ENCODE peak calls at places on chromosomes 7 and 10, in five cellular contexts. One of them, this sample, is unnamed.

GRCh38 chr7:33143996-33144718 is 14.8 kb downstream of the BBS9 start:
- DNase-seq in CD8-positive, alpha-beta T cell: no peak
- DNase-seq in tibial artery: no peak
- DNase-seq in CD8-positive, alpha-beta memory T cell: no peak
- DNase-seq in astrocyte of the spinal cord: peak
- DNase-seq in this sample: no peak

GRCh38 chr10:85849315-85849714 is 517.3 kb downstream of the GRID1 start:
- DNase-seq in CD8-positive, alpha-beta T cell: no peak
- DNase-seq in CD8-positive, alpha-beta memory T cell: no peak
- DNase-seq in tibial artery: no peak
- DNase-seq in astrocyte of the spinal cord: no peak
- DNase-seq in this sample: no peak

GRCh38 chr7:145848691-145849090 is 267.9 kb upstream of the CNTNAP2 start:
- DNase-seq in astrocyte of the spinal cord: no peak
- DNase-seq in CD8-positive, alpha-beta T cell: no peak
- DNase-seq in tibial artery: no peak
- DNase-seq in CD8-positive, alpha-beta memory T cell: no peak
- DNase-seq in this sample: no peak

GRCh38 chr7:134691820-134692705 is 45.4 kb downstream of the BPGM start:
- DNase-seq in tibial artery: no peak
- DNase-seq in CD8-positive, alpha-beta memory T cell: no peak
- DNase-seq in CD8-positive, alpha-beta T cell: no peak
- DNase-seq in astrocyte of the spinal cord: peak
- DNase-seq in this sample: no peak

GRCh38 chr10:102657984-102658724 is 13.9 kb downstream of the TRIM8 start:
- DNase-seq in tibial artery: no peak
- DNase-seq in CD8-positive, alpha-beta T cell: no peak
- DNase-seq in astrocyte of the spinal cord: no peak
- DNase-seq in CD8-positive, alpha-beta memory T cell: no peak
- DNase-seq in this sample: no peak

GRCh38 chr10:7752251-7752650 is 35.5 kb downstream of the KIN start:
- DNase-seq in CD8-positive, alpha-beta T cell: no peak
- DNase-seq in CD8-positive, alpha-beta memory T cell: no peak
- DNase-seq in tibial artery: no peak
- DNase-seq in astrocyte of the spinal cord: no peak
- DNase-seq in this sample: no peak

GRCh38 chr10:59006511-59007306 is 169.7 kb upstream of the PHYHIPL start:
- DNase-seq in astrocyte of the spinal cord: peak
- DNase-seq in CD8-positive, alpha-beta T cell: no peak
- DNase-seq in tibial artery: peak
- DNase-seq in CD8-positive, alpha-beta memory T cell: no peak
- DNase-seq in this sample: no peak

GRCh38 chr7:26034386-26034785 is 117.6 kb upstream of the NFE2L3 start:
- DNase-seq in CD8-positive, alpha-beta T cell: no peak
- DNase-seq in tibial artery: no peak
- DNase-seq in astrocyte of the spinal cord: no peak
- DNase-seq in CD8-positive, alpha-beta memory T cell: no peak
- DNase-seq in this sample: no peak

GRCh38 chr7:107939472-107940145 is 48.6 kb downstream of the DLD start:
- DNase-seq in astrocyte of the spinal cord: peak
- DNase-seq in CD8-positive, alpha-beta T cell: no peak
- DNase-seq in tibial artery: peak
- DNase-seq in CD8-positive, alpha-beta memory T cell: no peak
- DNase-seq in this sample: no peak

GRCh38 chr7:117068511-117069155 is 115.3 kb downstream of the ST7 start:
- DNase-seq in tibial artery: no peak
- DNase-seq in CD8-positive, alpha-beta memory T cell: no peak
- DNase-seq in CD8-positive, alpha-beta T cell: no peak
- DNase-seq in astrocyte of the spinal cord: no peak
- DNase-seq in this sample: no peak

GRCh38 chr10:3486346-3487065 is 298.5 kb downstream of the KLF6 start:
- DNase-seq in CD8-positive, alpha-beta T cell: no peak
- DNase-seq in astrocyte of the spinal cord: peak
- DNase-seq in CD8-positive, alpha-beta memory T cell: no peak
- DNase-seq in tibial artery: no peak
- DNase-seq in this sample: no peak

GRCh38 chr7:22052221-22052639 is 106.5 kb upstream of the CDCA7L start:
- DNase-seq in astrocyte of the spinal cord: no peak
- DNase-seq in CD8-positive, alpha-beta memory T cell: no peak
- DNase-seq in CD8-positive, alpha-beta T cell: no peak
- DNase-seq in tibial artery: no peak
- DNase-seq in this sample: no peak

GRCh38 chr7:143331179-143331825 is 15.4 kb downstream of the CLCN1 start:
- DNase-seq in tibial artery: no peak
- DNase-seq in astrocyte of the spinal cord: peak
- DNase-seq in CD8-positive, alpha-beta T cell: no peak
- DNase-seq in CD8-positive, alpha-beta memory T cell: no peak
- DNase-seq in this sample: no peak

GRCh38 chr7:148142660-148143248 is 447.8 kb upstream of the C7orf33 start:
- DNase-seq in tibial artery: no peak
- DNase-seq in astrocyte of the spinal cord: peak
- DNase-seq in CD8-positive, alpha-beta T cell: no peak
- DNase-seq in CD8-positive, alpha-beta memory T cell: no peak
- DNase-seq in this sample: no peak

GRCh38 chr10:33421789-33422188 is 87.3 kb upstream of the NRP1 start:
- DNase-seq in CD8-positive, alpha-beta memory T cell: no peak
- DNase-seq in CD8-positive, alpha-beta T cell: no peak
- DNase-seq in tibial artery: peak
- DNase-seq in astrocyte of the spinal cord: peak
- DNase-seq in this sample: no peak

GRCh38 chr10:20888620-20889337 is 8.3 kb downstream of the NEBL start:
- DNase-seq in CD8-positive, alpha-beta memory T cell: no peak
- DNase-seq in astrocyte of the spinal cord: no peak
- DNase-seq in CD8-positive, alpha-beta T cell: no peak
- DNase-seq in tibial artery: no peak
- DNase-seq in this sample: no peak

GRCh38 chr7:86939197-86939814 is 120.1 kb downstream of the ELAPOR2 start:
- DNase-seq in tibial artery: peak
- DNase-seq in CD8-positive, alpha-beta memory T cell: no peak
- DNase-seq in astrocyte of the spinal cord: peak
- DNase-seq in CD8-positive, alpha-beta T cell: peak
- DNase-seq in this sample: no peak

GRCh38 chr7:94417921-94418320 is 23.2 kb downstream of the COL1A2 start:
- DNase-seq in tibial artery: no peak
- DNase-seq in CD8-positive, alpha-beta memory T cell: no peak
- DNase-seq in astrocyte of the spinal cord: no peak
- DNase-seq in CD8-positive, alpha-beta T cell: no peak
- DNase-seq in this sample: no peak

GRCh38 chr7:16841681-16842080 is 36.9 kb upstream of the AGR2 start:
- DNase-seq in tibial artery: no peak
- DNase-seq in CD8-positive, alpha-beta T cell: no peak
- DNase-seq in CD8-positive, alpha-beta memory T cell: no peak
- DNase-seq in astrocyte of the spinal cord: peak
- DNase-seq in this sample: no peak

GRCh38 chr7:87628780-87629569 is 777 bp downstream of the RUNDC3B start:
- DNase-seq in CD8-positive, alpha-beta memory T cell: peak
- DNase-seq in astrocyte of the spinal cord: peak
- DNase-seq in CD8-positive, alpha-beta T cell: peak
- DNase-seq in tibial artery: no peak
- DNase-seq in this sample: no peak

GRCh38 chr7:68776326-68776725 is 821.9 kb upstream of the AUTS2 start:
- DNase-seq in astrocyte of the spinal cord: no peak
- DNase-seq in CD8-positive, alpha-beta memory T cell: no peak
- DNase-seq in tibial artery: no peak
- DNase-seq in CD8-positive, alpha-beta T cell: no peak
- DNase-seq in this sample: no peak

GRCh38 chr10:114552050-114552449 is 106.0 kb downstream of the ABLIM1 start:
- DNase-seq in astrocyte of the spinal cord: no peak
- DNase-seq in tibial artery: no peak
- DNase-seq in CD8-positive, alpha-beta T cell: no peak
- DNase-seq in CD8-positive, alpha-beta memory T cell: no peak
- DNase-seq in this sample: no peak

GRCh38 chr10:95560288-95561199 is 627 bp downstream of the SORBS1 start:
- DNase-seq in CD8-positive, alpha-beta T cell: peak
- DNase-seq in tibial artery: peak
- DNase-seq in CD8-positive, alpha-beta memory T cell: peak
- DNase-seq in astrocyte of the spinal cord: peak
- DNase-seq in this sample: no peak

GRCh38 chr7:70736715-70737460 is 395.1 kb upstream of the GALNT17 start:
- DNase-seq in CD8-positive, alpha-beta T cell: no peak
- DNase-seq in tibial artery: no peak
- DNase-seq in CD8-positive, alpha-beta memory T cell: no peak
- DNase-seq in astrocyte of the spinal cord: peak
- DNase-seq in this sample: no peak

GRCh38 chr10:75430000-75430763 is 1.2 kb upstream of the LRMDA start:
- DNase-seq in astrocyte of the spinal cord: no peak
- DNase-seq in CD8-positive, alpha-beta memory T cell: no peak
- DNase-seq in CD8-positive, alpha-beta T cell: no peak
- DNase-seq in tibial artery: peak
- DNase-seq in this sample: no peak

GRCh38 chr7:123557016-123557630 is 495 bp downstream of the NDUFA5 start:
- DNase-seq in tibial artery: no peak
- DNase-seq in CD8-positive, alpha-beta memory T cell: no peak
- DNase-seq in CD8-positive, alpha-beta T cell: no peak
- DNase-seq in astrocyte of the spinal cord: peak
- DNase-seq in this sample: no peak

GRCh38 chr7:73766556-73767229 is 3.4 kb downstream of the CLDN3 start:
- DNase-seq in astrocyte of the spinal cord: no peak
- DNase-seq in tibial artery: no peak
- DNase-seq in CD8-positive, alpha-beta memory T cell: no peak
- DNase-seq in CD8-positive, alpha-beta T cell: no peak
- DNase-seq in this sample: no peak

GRCh38 chr7:73769481-73770001 is 529 bp downstream of the CLDN3 start:
- DNase-seq in CD8-positive, alpha-beta T cell: no peak
- DNase-seq in astrocyte of the spinal cord: no peak
- DNase-seq in CD8-positive, alpha-beta memory T cell: no peak
- DNase-seq in tibial artery: no peak
- DNase-seq in this sample: no peak

GRCh38 chr7:73770860-73771665 is 993 bp upstream of the CLDN3 start:
- DNase-seq in CD8-positive, alpha-beta T cell: no peak
- DNase-seq in CD8-positive, alpha-beta memory T cell: no peak
- DNase-seq in astrocyte of the spinal cord: no peak
- DNase-seq in tibial artery: no peak
- DNase-seq in this sample: no peak

GRCh38 chr7:73770002-73770859 is at the start of gene CLDN3:
- DNase-seq in tibial artery: no peak
- DNase-seq in CD8-positive, alpha-beta T cell: peak
- DNase-seq in CD8-positive, alpha-beta memory T cell: no peak
- DNase-seq in astrocyte of the spinal cord: no peak
- DNase-seq in this sample: no peak

DNA sequence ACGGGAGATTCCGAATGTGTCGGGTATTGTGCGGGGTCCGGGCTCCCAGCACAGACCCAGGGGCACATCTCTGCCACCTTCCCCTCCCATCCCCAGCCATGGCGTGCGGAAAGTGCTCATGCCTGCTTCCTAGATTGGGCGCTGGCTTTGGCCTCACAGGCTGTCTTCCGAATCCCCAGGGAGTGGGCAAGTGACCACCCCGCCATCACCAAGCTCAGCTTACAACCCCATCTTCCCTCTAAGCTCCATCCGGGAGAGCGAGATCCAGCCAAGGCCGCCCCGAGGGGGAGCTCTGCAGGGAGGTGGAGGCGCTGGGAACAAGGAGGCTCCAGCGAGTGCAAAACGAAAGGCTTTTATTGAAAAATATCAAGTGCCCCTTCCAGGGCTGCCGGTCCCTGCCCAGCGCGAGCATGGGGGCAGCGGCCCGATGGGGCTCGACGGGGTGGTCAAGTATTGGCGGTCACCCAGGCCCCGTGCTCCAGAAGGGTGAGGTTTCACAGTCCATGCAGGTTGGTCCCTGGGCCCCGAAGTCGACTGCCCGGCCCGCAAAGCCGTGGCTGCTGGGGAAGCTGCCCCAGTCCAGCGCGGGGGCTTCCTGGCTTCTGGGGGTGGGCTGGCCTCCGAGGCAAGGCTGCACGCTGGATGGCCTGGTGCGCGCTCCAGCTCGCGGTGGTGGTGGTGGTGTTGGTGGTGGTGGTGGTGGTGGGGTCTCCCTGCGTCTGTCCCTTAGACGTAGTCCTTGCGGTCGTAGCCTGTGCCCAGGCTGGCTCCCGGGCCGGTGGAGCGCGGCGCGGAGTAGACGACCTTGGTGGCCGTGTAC is 1.2 kb downstream of the CLDN3 start:
- DNase-seq in tibial artery: no peak
- DNase-seq in astrocyte of the spinal cord: no peak
- DNase-seq in CD8-positive, alpha-beta memory T cell: no peak
- DNase-seq in CD8-positive, alpha-beta T cell: no peak
- DNase-seq in this sample: no peak
- H3K4me3 ChIP-seq in tibial artery: no peak
- H3K4me3 ChIP-seq in astrocyte of the spinal cord: no peak
- H3K4me3 ChIP-seq in CD8-positive, alpha-beta memory T cell: no peak
- H3K4me3 ChIP-seq in CD8-positive, alpha-beta T cell: no peak
- H3K4me3 ChIP-seq in this sample: no peak

GRCh38 chr7:151352512-151352911 is 10.9 kb downstream of the NUB1 start:
- DNase-seq in tibial artery: no peak
- DNase-seq in astrocyte of the spinal cord: no peak
- DNase-seq in CD8-positive, alpha-beta memory T cell: no peak
- DNase-seq in CD8-positive, alpha-beta T cell: no peak
- DNase-seq in this sample: no peak
- H3K4me3 ChIP-seq in tibial artery: no peak
- H3K4me3 ChIP-seq in astrocyte of the spinal cord: no peak
- H3K4me3 ChIP-seq in CD8-positive, alpha-beta memory T cell: no peak
- H3K4me3 ChIP-seq in CD8-positive, alpha-beta T cell: peak
- H3K4me3 ChIP-seq in this sample: no peak

GRCh38 chr7:29139191-29139590 is 7.1 kb downstream of the CPVL start:
- DNase-seq in tibial artery: no peak
- DNase-seq in CD8-positive, alpha-beta memory T cell: no peak
- DNase-seq in astrocyte of the spinal cord: peak
- DNase-seq in CD8-positive, alpha-beta T cell: no peak
- DNase-seq in this sample: no peak

GRCh38 chr7:29141981-29142380 is 4.4 kb downstream of the CPVL start:
- DNase-seq in CD8-positive, alpha-beta T cell: no peak
- DNase-seq in CD8-positive, alpha-beta memory T cell: no peak
- DNase-seq in tibial artery: no peak
- DNase-seq in astrocyte of the spinal cord: no peak
- DNase-seq in this sample: no peak

GRCh38 chr7:29138588-29138987 is 7.7 kb downstream of the CPVL start:
- DNase-seq in CD8-positive, alpha-beta memory T cell: no peak
- DNase-seq in CD8-positive, alpha-beta T cell: no peak
- DNase-seq in astrocyte of the spinal cord: no peak
- DNase-seq in tibial artery: no peak
- DNase-seq in this sample: no peak

GRCh38 chr7:29140873-29141468 is 5.4 kb downstream of the CPVL start:
- DNase-seq in CD8-positive, alpha-beta memory T cell: no peak
- DNase-seq in CD8-positive, alpha-beta T cell: no peak
- DNase-seq in tibial artery: peak
- DNase-seq in astrocyte of the spinal cord: no peak
- DNase-seq in this sample: no peak

GRCh38 chr7:29139796-29140195 is 6.5 kb downstream of the CPVL start:
- DNase-seq in CD8-positive, alpha-beta T cell: no peak
- DNase-seq in astrocyte of the spinal cord: no peak
- DNase-seq in tibial artery: no peak
- DNase-seq in CD8-positive, alpha-beta memory T cell: no peak
- DNase-seq in this sample: no peak
- H3K4me3 ChIP-seq in CD8-positive, alpha-beta T cell: no peak
- H3K4me3 ChIP-seq in astrocyte of the spinal cord: no peak
- H3K4me3 ChIP-seq in tibial artery: no peak
- H3K4me3 ChIP-seq in CD8-positive, alpha-beta memory T cell: no peak
- H3K4me3 ChIP-seq in this sample: no peak

GRCh38 chr10:30436200-30436599 is 2.2 kb downstream of the MAP3K8 start:
- DNase-seq in CD8-positive, alpha-beta T cell: peak
- DNase-seq in astrocyte of the spinal cord: peak
- DNase-seq in tibial artery: no peak
- DNase-seq in CD8-positive, alpha-beta memory T cell: no peak
- DNase-seq in this sample: no peak
- H3K4me3 ChIP-seq in CD8-positive, alpha-beta T cell: no peak
- H3K4me3 ChIP-seq in astrocyte of the spinal cord: no peak
- H3K4me3 ChIP-seq in tibial artery: peak
- H3K4me3 ChIP-seq in CD8-positive, alpha-beta memory T cell: peak
- H3K4me3 ChIP-seq in this sample: peak